ENCODE peak calls at places on chromosome 14, in seven cellular contexts. One of them, this sample, is unnamed.

GRCh38 chr14:50260072-50260471 is 28.7 kb upstream of the SOS2 start:
- DNase-seq in astrocyte: no peak
- DNase-seq in CD4-positive, alpha-beta T cell: no peak
- DNase-seq in HEK293T: no peak
- DNase-seq in GM18507: no peak
- DNase-seq in HS-5: no peak
- DNase-seq in NAMALWA: no peak
- DNase-seq in this sample: no peak

GRCh38 chr14:55782166-55782565 is 202.2 kb downstream of the KTN1 start:
- DNase-seq in astrocyte: no peak
- DNase-seq in NAMALWA: no peak
- DNase-seq in CD4-positive, alpha-beta T cell: no peak
- DNase-seq in HS-5: no peak
- DNase-seq in GM18507: no peak
- DNase-seq in HEK293T: no peak
- DNase-seq in this sample: no peak

GRCh38 chr14:73741386-73741875 is 27.2 kb upstream of the PNMA1 start:
- DNase-seq in astrocyte: peak; percentile 68
- DNase-seq in HS-5: no peak
- DNase-seq in NAMALWA: no peak
- DNase-seq in GM18507: no peak
- DNase-seq in HEK293T: no peak
- DNase-seq in CD4-positive, alpha-beta T cell: peak; percentile 65
- DNase-seq in this sample: no peak

GRCh38 chr14:94751956-94752355 is 18.0 kb downstream of the GSC start:
- DNase-seq in HEK293T: no peak
- DNase-seq in GM18507: no peak
- DNase-seq in HS-5: no peak
- DNase-seq in CD4-positive, alpha-beta T cell: no peak
- DNase-seq in astrocyte: no peak
- DNase-seq in NAMALWA: no peak
- DNase-seq in this sample: no peak

GRCh38 chr14:30443368-30444007 is 115.5 kb upstream of the G2E3 start:
- DNase-seq in NAMALWA: peak; percentile 50
- DNase-seq in CD4-positive, alpha-beta T cell: no peak
- DNase-seq in HS-5: peak; percentile 8
- DNase-seq in HEK293T: peak; percentile 21
- DNase-seq in astrocyte: peak; percentile 30
- DNase-seq in GM18507: no peak
- DNase-seq in this sample: peak; percentile 45

GRCh38 chr14:28294834-28295440 is 471.6 kb upstream of the FOXG1 start:
- DNase-seq in GM18507: no peak
- DNase-seq in CD4-positive, alpha-beta T cell: no peak
- DNase-seq in NAMALWA: peak; percentile 41
- DNase-seq in HEK293T: peak; percentile 47
- DNase-seq in HS-5: no peak
- DNase-seq in astrocyte: peak; percentile 61
- DNase-seq in this sample: no peak

GRCh38 chr14:94313991-94314655 is 9.0 kb downstream of the SERPINA6 start:
- DNase-seq in CD4-positive, alpha-beta T cell: no peak
- DNase-seq in HS-5: no peak
- DNase-seq in HEK293T: no peak
- DNase-seq in astrocyte: peak; percentile 56
- DNase-seq in GM18507: no peak
- DNase-seq in NAMALWA: no peak
- DNase-seq in this sample: no peak

GRCh38 chr14:49768301-49769121 is 558 bp downstream of the KLHDC2 start:
- DNase-seq in astrocyte: peak; percentile 68
- DNase-seq in HEK293T: peak; percentile 25
- DNase-seq in GM18507: no peak
- DNase-seq in HS-5: peak; percentile 36
- DNase-seq in CD4-positive, alpha-beta T cell: peak; percentile 52
- DNase-seq in NAMALWA: peak; percentile 40
- DNase-seq in this sample: peak; percentile 41

GRCh38 chr14:71693373-71693772 is 238.9 kb upstream of the RGS6 start:
- DNase-seq in CD4-positive, alpha-beta T cell: no peak
- DNase-seq in astrocyte: peak; percentile 83
- DNase-seq in HEK293T: no peak
- DNase-seq in GM18507: no peak
- DNase-seq in HS-5: no peak
- DNase-seq in NAMALWA: no peak
- DNase-seq in this sample: no peak

GRCh38 chr14:37545174-37545573 is 49.9 kb downstream of the FOXA1 start:
- DNase-seq in CD4-positive, alpha-beta T cell: no peak
- DNase-seq in GM18507: no peak
- DNase-seq in astrocyte: no peak
- DNase-seq in HEK293T: no peak
- DNase-seq in HS-5: no peak
- DNase-seq in NAMALWA: no peak
- DNase-seq in this sample: no peak

GRCh38 chr14:58280954-58281787 is 17.2 kb upstream of the ARID4A start:
- DNase-seq in NAMALWA: peak; percentile 16
- DNase-seq in CD4-positive, alpha-beta T cell: peak; percentile 5
- DNase-seq in HEK293T: no peak
- DNase-seq in HS-5: peak; percentile 63
- DNase-seq in GM18507: no peak
- DNase-seq in astrocyte: peak; percentile 92
- DNase-seq in this sample: no peak

This sample was measured in neuronal stem cell.